ENCODE peak calls at places on chromosomes 1 and 21, in four cellular contexts. R, A, H and W are unnamed samples.

GRCh38 chr1:101291562-101292035 is 54.8 kb downstream of the S1PR1 start:
- DNase-seq in A (peak), H (no peak), R (peak), W (no peak)

GRCh38 chr1:231241751-231242150 is 739 bp downstream of the GNPAT start:
- DNase-seq in R (no peak), A (no peak), H (no peak), W (no peak)

GRCh38 chr1:30332100-30333094 is 391.0 kb downstream of the MATN1 start:
- DNase-seq in R (no peak), H (no peak), A (no peak), W (no peak)

GRCh38 chr1:89701746-89702241 is 68.9 kb downstream of the LRRC8C start:
- DNase-seq in R (no peak), A (peak), H (no peak), W (no peak)

GRCh38 chr21:42939581-42940413 is 14.4 kb upstream of the ERVH48-1 start:
- DNase-seq in A (peak), R (peak), H (peak), W (peak)

GRCh38 chr21:33640697-33641338 is 723 bp downstream of the CRYZL1 start:
- DNase-seq in R (no peak), H (no peak), A (no peak), W (no peak)

GRCh38 chr1:235075121-235075954 is 53.3 kb downstream of the TOMM20 start:
- DNase-seq in A (peak), R (peak), H (peak), W (no peak)

GRCh38 chr1:153348511-153349362 is at the start of gene PGLYRP4:
- DNase-seq in A (no peak), H (no peak), R (no peak), W (no peak)

GRCh38 chr1:20322081-20322824 is 31.6 kb downstream of the VWA5B1 start:
- DNase-seq in A (no peak), H (no peak), R (no peak), W (no peak)

GRCh38 chr1:244801246-244801645 is 34.2 kb upstream of the COX20 start:
- DNase-seq in A (peak), H (no peak), R (no peak), W (no peak)

GRCh38 chr1:221025391-221026355 is 146.4 kb downstream of the HLX start:
- DNase-seq in H (no peak), R (no peak), A (no peak), W (peak)

GRCh38 chr1:220410681-220411080 is 117.3 kb upstream of the MARK1 start:
- DNase-seq in R (peak), H (peak), A (no peak), W (no peak)

GRCh38 chr1:10789392-10790154 is 6.9 kb downstream of the CASZ1 start:
- DNase-seq in A (no peak), R (no peak), H (no peak), W (no peak)
- H3K4me3 ChIP-seq in A (no peak), R (no peak), H (no peak), W (no peak)

GRCh38 chr21:20741445-20741844 is 256.8 kb upstream of the NCAM2 start:
- DNase-seq in R (no peak), H (no peak), A (no peak), W (no peak)

GRCh38 chr21:20737227-20737626 is 261.0 kb upstream of the NCAM2 start:
- DNase-seq in R (no peak), A (no peak), H (no peak), W (no peak)

GRCh38 chr21:20739421-20739820 is 258.8 kb upstream of the NCAM2 start:
- DNase-seq in H (no peak), R (no peak), A (no peak), W (no peak)
- TF ChIP-seq CTCF in H (no peak), R (no peak), A (no peak), W (no peak)

DNA sequence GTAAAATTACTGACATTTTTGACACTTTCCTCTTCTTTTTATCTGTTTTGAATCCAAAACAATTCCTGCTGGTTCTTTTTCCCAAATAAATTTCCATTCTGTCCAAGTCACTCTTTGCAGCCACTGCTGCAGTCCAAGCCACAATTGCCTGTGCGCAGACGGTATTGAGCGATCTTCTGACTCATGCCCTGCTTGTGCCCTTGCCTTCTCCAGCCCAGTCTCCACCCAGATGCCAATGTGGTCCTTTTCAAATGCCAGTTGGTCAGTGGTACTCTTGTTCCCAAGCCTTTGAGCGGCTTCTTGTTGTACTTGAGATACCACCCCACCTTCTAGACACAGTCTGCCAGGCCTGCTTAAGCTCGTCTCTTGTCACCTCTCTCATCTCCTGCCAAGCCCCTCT is 78.9 kb downstream of the CAMTA1 start:
- DNase-seq in H (no peak), A (peak), R (no peak), W (no peak)
- H3K4me3 ChIP-seq in H (no peak), A (no peak), R (no peak), W (no peak)

GRCh38 chr1:65584399-65584798 is 163.9 kb downstream of the LEPR start:
- DNase-seq in A (no peak), R (no peak), H (no peak), W (no peak)

GRCh38 chr1:65577278-65577677 is 156.8 kb downstream of the LEPR start:
- DNase-seq in R (no peak), A (no peak), H (no peak), W (no peak)

GRCh38 chr1:65581120-65581519 is 160.7 kb downstream of the LEPR start:
- DNase-seq in R (no peak), A (no peak), H (no peak), W (no peak)
- TF ChIP-seq CTCF in R (peak), A (peak), H (peak), W (peak)

GRCh38 chr1:23122796-23123195 is 45.9 kb downstream of the LUZP1 start:
- DNase-seq in R (no peak), A (no peak), H (no peak), W (no peak)
- H3K4me3 ChIP-seq in R (no peak), A (no peak), H (no peak), W (no peak)

DNA sequence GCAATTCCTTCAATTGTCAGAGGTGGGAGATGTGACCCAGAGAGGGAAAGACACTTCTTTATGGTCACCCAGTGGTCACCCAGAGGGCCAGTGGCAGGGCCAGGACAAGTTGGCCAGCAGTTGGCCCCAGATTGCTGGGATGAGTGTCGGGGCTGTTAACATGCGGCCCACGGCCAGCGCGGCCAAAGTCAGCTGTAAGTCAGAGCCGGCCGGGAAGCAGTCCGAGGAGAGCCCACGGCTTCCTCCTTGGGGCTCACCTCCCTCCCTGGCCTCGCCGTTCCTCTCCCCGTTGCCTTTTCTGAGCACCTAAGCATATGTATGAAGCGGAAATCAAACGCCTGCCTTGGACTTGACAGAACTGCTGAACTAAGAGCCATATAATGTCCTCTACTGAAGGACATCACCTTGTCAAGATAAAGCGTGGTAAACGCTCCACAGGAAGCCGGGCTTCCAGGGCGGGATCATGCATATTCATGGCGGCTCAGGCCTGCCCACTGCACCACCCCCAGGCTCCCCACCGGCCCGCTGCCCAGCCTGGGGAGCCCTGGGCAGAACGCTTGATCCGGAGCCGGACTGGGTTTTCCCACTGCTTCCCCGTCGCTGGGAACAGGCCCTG is 245.4 kb upstream of the POU3F1 start:
- DNase-seq in A (no peak), R (no peak), H (no peak), W (no peak)
- TF ChIP-seq CTCF in A (no peak), R (no peak), H (no peak), W (no peak)

GRCh38 chr1:145993618-145994390 is 2.6 kb downstream of the TXNIP start:
- DNase-seq in A (no peak), H (no peak), R (no peak), W (no peak)

GRCh38 chr1:145991799-145992412 is 4.5 kb downstream of the TXNIP start:
- DNase-seq in R (no peak), H (no peak), A (no peak), W (no peak)

GRCh38 chr1:145992958-145993617 is 3.3 kb downstream of the TXNIP start:
- DNase-seq in H (no peak), A (no peak), R (no peak), W (no peak)

GRCh38 chr1:145994391-145995120 is 1.8 kb downstream of the TXNIP start:
- DNase-seq in H (no peak), A (no peak), R (no peak), W (no peak)

DNA sequence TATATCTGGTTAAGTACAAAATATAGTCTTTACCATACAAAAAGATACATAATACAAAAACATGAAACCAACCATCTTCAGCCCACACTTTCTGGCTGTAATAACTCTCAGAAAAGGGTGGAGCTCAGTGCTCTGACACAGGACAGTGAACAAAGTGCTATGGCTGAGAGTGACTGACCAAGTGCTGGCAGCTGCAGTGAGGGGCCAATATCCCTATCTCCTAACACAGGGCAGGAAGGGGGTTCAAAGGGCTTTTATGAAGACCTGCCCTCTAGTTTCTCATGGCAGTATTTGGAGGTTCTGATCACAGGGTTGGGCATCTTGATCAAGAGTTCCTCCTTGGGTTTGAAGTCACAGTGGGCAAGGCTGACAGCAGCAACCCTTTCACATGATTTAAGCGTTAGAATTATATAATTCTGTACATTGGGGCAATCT is 3.9 kb downstream of the TXNIP start:
- DNase-seq in A (no peak), H (no peak), R (no peak), W (no peak)
- H3K4me3 ChIP-seq in A (peak), H (peak), R (peak), W (peak)

DNA sequence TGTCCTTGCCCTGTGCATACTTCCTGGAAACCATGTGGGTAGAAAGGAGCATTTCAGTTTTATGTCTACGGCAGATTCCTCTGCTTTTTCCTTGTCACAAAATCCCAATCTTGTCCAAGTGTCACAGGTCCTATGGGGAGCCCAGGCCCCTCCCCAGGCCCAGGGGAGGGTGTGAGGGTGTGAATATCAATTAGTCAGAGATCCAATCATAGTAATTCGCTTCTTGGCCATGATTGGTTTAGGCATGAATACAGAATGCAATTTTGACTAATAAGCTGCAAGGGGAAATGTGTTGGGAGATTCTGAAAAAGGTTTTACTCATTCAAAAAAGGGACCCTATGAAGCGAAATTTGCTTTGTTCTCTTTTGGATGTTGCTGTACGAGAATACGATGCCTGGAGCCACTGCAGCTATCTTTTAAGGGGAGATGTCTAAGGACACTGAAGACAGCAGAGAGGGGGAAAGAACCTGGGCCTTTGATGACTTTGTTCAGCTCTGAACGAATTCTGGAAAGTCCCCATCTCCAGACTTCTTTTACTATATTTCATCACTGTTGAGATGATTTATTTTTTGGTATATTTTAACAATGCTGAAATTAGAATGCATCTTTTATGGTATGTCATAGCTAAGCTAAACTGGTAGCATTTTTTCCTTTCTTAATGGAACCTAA is 18.2 kb downstream of the TSPAN2 start:
- DNase-seq in A (no peak), R (no peak), H (no peak), W (no peak)
- TF ChIP-seq CTCF in A (no peak), R (no peak), H (no peak), W (no peak)

DNA sequence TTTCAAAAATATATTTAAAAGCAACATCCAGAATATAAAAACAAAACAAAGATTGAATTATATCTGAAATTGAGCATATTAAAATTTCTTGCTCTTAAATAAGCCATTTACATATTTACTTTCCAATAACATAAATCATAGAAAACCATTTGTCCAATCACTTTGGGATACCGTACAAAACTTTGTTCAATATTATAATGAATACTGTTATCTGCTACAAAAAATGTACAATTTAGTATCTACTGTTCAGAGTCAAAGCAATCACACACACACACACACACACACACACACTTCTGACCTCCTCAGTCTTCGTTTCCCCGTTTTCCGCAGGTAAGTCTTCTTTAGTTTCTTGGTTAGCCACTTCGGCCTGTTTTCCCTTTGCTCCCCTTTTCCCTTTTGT is 4.0 kb downstream of the HMGN1 start:
- DNase-seq in R (no peak), H (no peak), A (no peak), W (no peak)
- H3K4me3 ChIP-seq in R (no peak), H (no peak), A (no peak), W (no peak)